ENCODE peak calls at places on chromosomes 12 and 14, in eight cellular contexts. N, F, X, C, H, S, I and B are unnamed samples.

GRCh38 chr14:73263606-73264005 is 26.3 kb downstream of the PAPLN start:
- DNase-seq in F (no peak), I (no peak), C (no peak), X (no peak), N (no peak), S (no peak), H (no peak), B (no peak)

GRCh38 chr14:77094672-77095284 is 3.3 kb upstream of the CIPC start:
- DNase-seq in C (peak), H (peak), X (peak), N (peak), I (peak), F (peak), S (no peak), B (peak)

GRCh38 chr14:90574640-90575131 is 177.9 kb downstream of the CALM1 start:
- DNase-seq in F (no peak), S (no peak), C (no peak), I (no peak), H (no peak), X (no peak), N (no peak), B (no peak)

GRCh38 chr12:52370906-52371608 is 3.8 kb upstream of the KRT85 start:
- DNase-seq in N (no peak), H (no peak), S (no peak), C (peak), F (peak), X (peak), I (no peak), B (peak)

GRCh38 chr12:25320123-25321006 is 69.6 kb upstream of the KRAS start:
- DNase-seq in N (no peak), F (no peak), H (no peak), I (no peak), S (peak), X (no peak), C (peak), B (no peak)

GRCh38 chr12:132729541-132730320 is 19.1 kb downstream of the PGAM5 start:
- DNase-seq in X (peak), I (no peak), H (no peak), F (no peak), N (peak), S (no peak), C (no peak), B (peak)

GRCh38 chr12:78209851-78210493 is 379.3 kb downstream of the NAV3 start:
- DNase-seq in F (no peak), N (no peak), H (peak), C (no peak), X (no peak), S (no peak), I (no peak), B (peak)

GRCh38 chr12:54300732-54301427 is at the start of gene NFE2:
- DNase-seq in N (peak), I (peak), C (peak), X (peak), F (peak), H (peak), S (no peak), B (peak)

GRCh38 chr12:2225736-2226135 is 172.9 kb downstream of the CACNA1C start:
- DNase-seq in N (no peak), X (no peak), F (no peak), C (peak), H (no peak), S (no peak), I (no peak), B (peak)

GRCh38 chr14:76462330-76462729 is 86.4 kb downstream of the ESRRB start:
- DNase-seq in C (no peak), F (no peak), N (no peak), S (no peak), I (no peak), X (no peak), H (no peak), B (no peak)

GRCh38 chr14:56813143-56813551 is 2.9 kb upstream of the OTX2 start:
- DNase-seq in H (no peak), X (no peak), N (no peak), F (no peak), C (no peak), I (no peak), S (no peak), B (no peak)

GRCh38 chr14:101033446-101034165 is 130.1 kb upstream of the RTL1 start:
- DNase-seq in I (no peak), X (no peak), S (no peak), H (peak), F (peak), N (no peak), C (no peak), B (no peak)

GRCh38 chr14:53929871-53930685 is 26.5 kb downstream of the BMP4 start:
- DNase-seq in H (peak), N (peak), C (no peak), I (no peak), F (no peak), S (no peak), X (no peak), B (no peak)

GRCh38 chr12:85805654-85806053 is 30.6 kb downstream of the RASSF9 start:
- DNase-seq in I (no peak), H (no peak), F (no peak), X (peak), C (peak), S (no peak), N (no peak), B (peak)

GRCh38 chr14:32938719-32939253 is at the start of gene NPAS3:
- DNase-seq in S (no peak), F (no peak), I (no peak), C (no peak), N (no peak), X (no peak), H (peak), B (no peak)

GRCh38 chr14:34766611-34767010 is 52.2 kb upstream of the CFL2 start:
- DNase-seq in F (no peak), C (peak), I (no peak), S (no peak), N (no peak), H (no peak), X (no peak), B (peak)

GRCh38 chr12:105341010-105341409 is 10.5 kb downstream of the C12orf75 start:
- DNase-seq in S (no peak), F (no peak), H (no peak), N (no peak), C (peak), I (no peak), X (no peak), B (peak)

GRCh38 chr14:55840821-55841220 is 260.8 kb downstream of the KTN1 start:
- DNase-seq in X (no peak), I (no peak), S (no peak), H (no peak), N (no peak), F (no peak), C (no peak), B (no peak)

GRCh38 chr14:77892890-77893484 is 93.1 kb downstream of the ADCK1 start:
- DNase-seq in S (no peak), H (no peak), X (no peak), N (no peak), F (no peak), I (no peak), C (no peak), B (no peak)

GRCh38 chr12:574475-575128 is 88.6 kb downstream of the NINJ2 start:
- DNase-seq in H (no peak), X (no peak), I (no peak), C (peak), S (no peak), N (no peak), F (no peak), B (no peak)

GRCh38 chr14:72614891-72615410 is 278.9 kb downstream of the DPF3 start:
- DNase-seq in H (no peak), S (no peak), N (no peak), F (no peak), I (no peak), X (no peak), C (no peak), B (no peak)

GRCh38 chr12:108495054-108495453 is 20.0 kb upstream of the FICD start:
- DNase-seq in F (no peak), S (no peak), X (peak), I (no peak), N (no peak), C (no peak), H (peak), B (peak)

GRCh38 chr12:72295101-72295500 is 22.9 kb downstream of the TRHDE start:
- DNase-seq in I (no peak), H (no peak), F (no peak), N (no peak), C (no peak), S (no peak), X (no peak), B (no peak)

GRCh38 chr12:113154351-113154973 is 4.9 kb downstream of the CFAP73 start:
- DNase-seq in N (no peak), C (no peak), I (no peak), S (no peak), H (peak), F (no peak), X (no peak), B (peak)

GRCh38 chr12:39440101-39440500 is 2.8 kb downstream of the KIF21A start:
- DNase-seq in C (no peak), X (no peak), F (no peak), S (no peak), N (no peak), I (no peak), H (no peak), B (no peak)

GRCh38 chr12:39442895-39443703 is at the start of gene KIF21A:
- DNase-seq in C (peak), H (peak), N (peak), X (peak), I (peak), S (peak), F (peak), B (peak)

GRCh38 chr12:39441963-39442894 is 691 bp downstream of the KIF21A start:
- DNase-seq in H (peak), S (no peak), X (peak), C (peak), N (peak), F (peak), I (no peak), B (peak)

GRCh38 chr12:39440781-39441180 is 2.1 kb downstream of the KIF21A start:
- DNase-seq in S (no peak), C (no peak), F (no peak), N (no peak), H (peak), I (no peak), X (no peak), B (no peak)

GRCh38 chr12:39441189-39441962 is 1.5 kb downstream of the KIF21A start:
- DNase-seq in I (no peak), F (no peak), C (no peak), N (no peak), H (no peak), S (no peak), X (no peak), B (no peak)
- H3K4me3 ChIP-seq in I (no peak), F (no peak), C (peak), N (peak), H (peak), S (peak), X (peak), B (peak)

GRCh38 chr14:96415559-96415958 is 23.6 kb downstream of the AK7 start:
- DNase-seq in F (no peak), X (no peak), H (no peak), N (no peak), I (no peak), C (no peak), S (no peak), B (no peak)
- TF ChIP-seq CTCF in F (no peak), X (no peak), H (no peak), N (no peak), I (no peak), C (no peak), S (no peak), B (no peak)

DNA sequence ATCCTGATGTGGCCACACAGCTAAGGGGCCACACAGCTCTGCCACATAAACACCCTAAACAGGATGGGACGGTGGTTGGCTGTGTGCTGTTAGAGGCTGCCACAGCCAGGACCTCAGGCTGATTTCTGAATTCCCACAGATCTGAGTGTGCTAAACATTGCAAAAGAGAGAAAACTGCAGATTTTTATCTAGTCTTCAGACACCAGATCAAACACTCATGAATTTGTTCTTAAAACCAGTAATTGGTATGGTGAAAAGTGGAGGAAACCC is 190.7 kb downstream of the MON2 start:
- DNase-seq in H (no peak), C (no peak), N (no peak), I (no peak), S (no peak), X (no peak), F (no peak), B (no peak)
- H3K4me3 ChIP-seq in H (no peak), C (no peak), N (no peak), I (no peak), S (no peak), X (no peak), F (no peak), B (no peak)

DNA sequence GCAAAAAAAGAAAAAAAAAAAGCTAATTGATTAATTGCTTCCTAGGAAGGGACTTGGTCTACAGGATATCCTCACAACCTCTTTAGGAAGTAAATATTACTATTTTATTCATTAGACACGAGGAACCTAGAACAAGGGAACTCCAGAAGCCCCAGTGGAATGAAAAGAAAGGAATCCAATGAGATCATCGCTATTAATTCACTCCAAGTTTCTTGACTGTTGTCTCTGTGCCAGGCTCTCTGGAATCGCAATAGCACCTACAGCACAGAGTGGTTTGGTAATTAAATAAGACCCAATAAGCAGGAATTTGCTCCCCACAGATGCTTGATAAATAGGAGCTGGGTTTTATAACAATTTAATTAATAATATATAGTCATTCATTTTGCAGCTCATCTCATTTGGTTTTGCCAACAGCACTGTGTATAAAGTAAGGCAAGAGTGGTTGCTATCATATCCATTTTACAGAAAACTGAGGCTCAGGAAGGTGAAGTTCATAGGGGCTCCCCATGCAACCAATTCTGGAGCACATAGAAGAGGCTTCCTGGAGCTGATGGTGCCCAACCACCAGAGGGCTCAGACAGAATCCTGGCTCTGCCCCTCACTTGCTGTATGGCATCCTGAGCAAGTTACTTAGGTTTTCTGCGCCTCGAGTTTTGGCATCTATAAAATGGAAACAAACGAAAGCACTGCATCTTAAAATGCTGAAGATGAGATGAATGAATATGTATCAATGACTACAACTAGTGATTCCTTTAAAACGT is 420.2 kb downstream of the MED13L start:
- DNase-seq in C (no peak), H (no peak), I (no peak), N (no peak), S (no peak), X (no peak), F (no peak), B (no peak)
- TF ChIP-seq CTCF in C (no peak), H (peak), I (no peak), N (no peak), S (no peak), X (peak), F (no peak), B (no peak)

DNA sequence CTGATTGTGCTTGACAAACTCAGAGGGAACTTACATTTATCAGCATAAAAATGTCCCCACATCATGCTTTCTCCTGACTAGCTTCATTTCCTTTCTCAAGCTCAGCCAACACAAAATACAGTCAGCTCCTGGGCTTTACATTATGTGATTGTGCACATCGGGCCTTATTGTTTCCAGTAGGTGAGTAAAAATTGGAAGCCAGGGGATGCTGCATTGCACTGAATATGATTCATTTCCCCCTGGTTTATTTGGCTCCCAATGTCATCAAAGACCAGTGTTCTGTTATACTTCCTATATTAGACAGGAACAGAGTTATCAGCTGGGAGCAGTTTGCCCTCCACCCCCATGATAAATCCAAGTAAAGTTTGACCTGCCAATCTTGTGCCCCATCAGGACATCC is 521.9 kb downstream of the RMST start:
- DNase-seq in F (no peak), N (no peak), C (no peak), I (no peak), X (no peak), H (no peak), S (no peak), B (no peak)
- H3K4me3 ChIP-seq in F (no peak), N (no peak), C (no peak), I (no peak), X (no peak), H (no peak), S (no peak), B (no peak)

GRCh38 chr14:60508707-60509437 is at the start of gene SIX6:
- DNase-seq in X (peak), S (no peak), N (no peak), F (no peak), I (no peak), C (peak), H (peak), B (no peak)
- TF ChIP-seq CTCF in X (no peak), S (no peak), N (no peak), F (no peak), I (no peak), C (no peak), H (no peak), B (no peak)